ENCODE peak calls at places on chromosomes 3 and 15, in six cellular contexts. P is NCI-H2107, X is RCC 7860, N is LoVo, E is amniotic stem cell, Z is foreskin melanocyte. O is an unnamed sample.

GRCh38 chr15:31439328-31439727 is 112.7 kb downstream of the KLF13 start:
- DNase-seq in P (no peak), X (no peak), Z (no peak), N (no peak), E (no peak), O (no peak)

GRCh38 chr3:184305577-184305976 is 6.5 kb downstream of the PSMD2 start:
- DNase-seq in P (no peak), N (no peak), Z (no peak), E (no peak), X (no peak), O (no peak)

GRCh38 chr15:101006931-101007687 is 88.0 kb downstream of the LRRK1 start:
- DNase-seq in Z (peak; percentile 66), P (peak; percentile 28), N (peak; percentile 87), X (peak; percentile 57), E (peak; percentile 79), O (peak; percentile 62)

GRCh38 chr15:41490355-41490754 is 3.3 kb upstream of the ITPKA start:
- DNase-seq in Z (peak; percentile 27), P (no peak), E (peak; percentile 86), X (peak; percentile 94), N (peak; percentile 65), O (no peak)

GRCh38 chr3:81743096-81744025 is 18.1 kb downstream of the GBE1 start:
- DNase-seq in N (no peak), P (no peak), Z (peak; percentile 80), X (peak; percentile 68), E (peak; percentile 79), O (no peak)

GRCh38 chr3:153210116-153210515 is 48.1 kb downstream of the RAP2B start:
- DNase-seq in E (no peak), X (no peak), P (no peak), N (no peak), Z (no peak), O (no peak)

GRCh38 chr3:133362539-133362938 is 37.3 kb upstream of the BFSP2 start:
- DNase-seq in Z (no peak), P (no peak), E (no peak), N (no peak), X (no peak), O (no peak)

GRCh38 chr3:111369953-111370352 is 172.0 kb upstream of the CD96 start:
- DNase-seq in X (no peak), E (no peak), Z (no peak), P (no peak), N (no peak), O (no peak)

GRCh38 chr15:63893866-63894661 is 60.3 kb upstream of the HERC1 start:
- DNase-seq in P (no peak), X (no peak), Z (no peak), N (no peak), E (no peak), O (no peak)

GRCh38 chr3:101513419-101513986 is 491 bp upstream of the SENP7 start:
- DNase-seq in N (no peak), P (no peak), X (no peak), E (peak; percentile 63), Z (no peak), O (peak; percentile 60)

GRCh38 chr3:100042144-100042543 is 72.2 kb downstream of the FILIP1L start:
- DNase-seq in P (no peak), E (peak; percentile 70), Z (no peak), X (peak; percentile 41), N (peak; percentile 12), O (no peak)

GRCh38 chr3:11604139-11604895 is 39.4 kb downstream of the VGLL4 start:
- DNase-seq in N (no peak), X (no peak), P (no peak), E (no peak), Z (no peak), O (no peak)

GRCh38 chr3:49165771-49166751 is at the start of gene CCDC71:
- DNase-seq in Z (peak; percentile 49), X (peak; percentile 16), N (peak; percentile 80), P (peak; percentile 34), E (no peak), O (no peak)

O was measured in hippocampal formation.